ENCODE peak calls at places on chromosomes 16 and 17, in four cellular contexts. One of them, this sample, is unnamed.

GRCh38 chr16:56736476-56736875 is 6.5 kb downstream of the NUP93 start:
- DNase-seq in HEK293T: no peak
- DNase-seq in GM12878: no peak
- DNase-seq in HepG2: no peak
- DNase-seq in this sample: no peak

GRCh38 chr17:49390548-49391324 is 23.9 kb downstream of the PHB1 start:
- DNase-seq in HEK293T: no peak
- DNase-seq in GM12878: no peak
- DNase-seq in HepG2: peak
- DNase-seq in this sample: peak

GRCh38 chr17:41140360-41141132 is at the start of gene KRTAP4-6:
- DNase-seq in HEK293T: no peak
- DNase-seq in GM12878: no peak
- DNase-seq in HepG2: peak
- DNase-seq in this sample: no peak

GRCh38 chr17:48262982-48263586 is 155.5 kb downstream of the SNX11 start:
- DNase-seq in HEK293T: no peak
- DNase-seq in GM12878: no peak
- DNase-seq in HepG2: no peak
- DNase-seq in this sample: peak

GRCh38 chr17:49880291-49881053 is 32.6 kb upstream of the TAC4 start:
- DNase-seq in HEK293T: peak
- DNase-seq in GM12878: no peak
- DNase-seq in HepG2: peak
- DNase-seq in this sample: peak

GRCh38 chr16:15493416-15494181 is 59.2 kb downstream of the BMERB1 start:
- DNase-seq in HEK293T: no peak
- DNase-seq in GM12878: no peak
- DNase-seq in HepG2: no peak
- DNase-seq in this sample: no peak

GRCh38 chr17:79393358-79394038 is 217.4 kb downstream of the RBFOX3 start:
- DNase-seq in HEK293T: peak
- DNase-seq in GM12878: no peak
- DNase-seq in HepG2: peak
- DNase-seq in this sample: peak

GRCh38 chr16:20884240-20884556 is 16.0 kb downstream of the DCUN1D3 start:
- DNase-seq in HEK293T: no peak
- DNase-seq in GM12878: no peak
- DNase-seq in HepG2: peak
- DNase-seq in this sample: no peak

GRCh38 chr16:4370151-4370550 is 1.5 kb upstream of the VASN start:
- DNase-seq in HEK293T: no peak
- DNase-seq in GM12878: no peak
- DNase-seq in HepG2: no peak
- DNase-seq in this sample: no peak

GRCh38 chr17:81723651-81724209 is 11.6 kb downstream of the SLC25A10 start:
- DNase-seq in HEK293T: no peak
- DNase-seq in GM12878: no peak
- DNase-seq in HepG2: no peak
- DNase-seq in this sample: no peak

GRCh38 chr17:66018786-66019185 is 173.1 kb downstream of the CEP112 start:
- DNase-seq in HEK293T: no peak
- DNase-seq in GM12878: no peak
- DNase-seq in HepG2: no peak
- DNase-seq in this sample: no peak

GRCh38 chr17:28476076-28476475 is 2.6 kb downstream of the SLC13A2 start:
- DNase-seq in HEK293T: no peak
- DNase-seq in GM12878: no peak
- DNase-seq in HepG2: no peak
- DNase-seq in this sample: no peak

GRCh38 chr16:3235856-3236669 is 1.1 kb upstream of the ZNF200 start:
- DNase-seq in HEK293T: peak
- DNase-seq in GM12878: no peak
- DNase-seq in HepG2: no peak
- DNase-seq in this sample: peak

GRCh38 chr17:44910231-44911106 is 4.8 kb downstream of the GFAP start:
- DNase-seq in HEK293T: no peak
- DNase-seq in GM12878: no peak
- DNase-seq in HepG2: no peak
- DNase-seq in this sample: no peak

GRCh38 chr17:28427372-28427771 is 21.4 kb upstream of the SLC46A1 start:
- DNase-seq in HEK293T: no peak
- DNase-seq in GM12878: no peak
- DNase-seq in HepG2: no peak
- DNase-seq in this sample: no peak

GRCh38 chr16:3458852-3459361 is 15.4 kb downstream of the NAA60 start:
- DNase-seq in HEK293T: no peak
- DNase-seq in GM12878: no peak
- DNase-seq in HepG2: peak
- DNase-seq in this sample: no peak

GRCh38 chr16:68802190-68802589 is 41.1 kb upstream of the TANGO6 start:
- DNase-seq in HEK293T: no peak
- DNase-seq in GM12878: no peak
- DNase-seq in HepG2: no peak
- DNase-seq in this sample: no peak

GRCh38 chr16:87441886-87442580 is 49.9 kb downstream of the MAP1LC3B start:
- DNase-seq in HEK293T: no peak
- DNase-seq in GM12878: no peak
- DNase-seq in HepG2: no peak
- DNase-seq in this sample: no peak

GRCh38 chr16:65235339-65236177 is 113.7 kb upstream of the CDH11 start:
- DNase-seq in HEK293T: no peak
- DNase-seq in GM12878: no peak
- DNase-seq in HepG2: no peak
- DNase-seq in this sample: no peak

GRCh38 chr17:57622886-57623433 is 122.1 kb downstream of the CCDC182 start:
- DNase-seq in HEK293T: peak
- DNase-seq in GM12878: peak
- DNase-seq in HepG2: peak
- DNase-seq in this sample: no peak

GRCh38 chr16:11576427-11577289 is 10.1 kb downstream of the LITAF start:
- DNase-seq in HEK293T: no peak
- DNase-seq in GM12878: peak
- DNase-seq in HepG2: peak
- DNase-seq in this sample: no peak

GRCh38 chr17:29589524-29590260 is at the start of gene GIT1:
- DNase-seq in HEK293T: peak
- DNase-seq in GM12878: no peak
- DNase-seq in HepG2: peak
- DNase-seq in this sample: peak

GRCh38 chr16:75248536-75249380 is 2.7 kb downstream of the BCAR1 start:
- DNase-seq in HEK293T: no peak
- DNase-seq in GM12878: no peak
- DNase-seq in HepG2: no peak
- DNase-seq in this sample: no peak

GRCh38 chr16:15874745-15875314 is 13.6 kb downstream of the CEP20 start:
- DNase-seq in HEK293T: peak
- DNase-seq in GM12878: no peak
- DNase-seq in HepG2: peak
- DNase-seq in this sample: peak

GRCh38 chr16:12295395-12295794 is 318.9 kb downstream of the SNX29 start:
- DNase-seq in HEK293T: no peak
- DNase-seq in GM12878: no peak
- DNase-seq in HepG2: no peak
- DNase-seq in this sample: no peak

GRCh38 chr16:14961405-14962186 is 13.2 kb upstream of the PDXDC1 start:
- DNase-seq in HEK293T: no peak
- DNase-seq in GM12878: no peak
- DNase-seq in HepG2: no peak
- DNase-seq in this sample: no peak

DNA sequence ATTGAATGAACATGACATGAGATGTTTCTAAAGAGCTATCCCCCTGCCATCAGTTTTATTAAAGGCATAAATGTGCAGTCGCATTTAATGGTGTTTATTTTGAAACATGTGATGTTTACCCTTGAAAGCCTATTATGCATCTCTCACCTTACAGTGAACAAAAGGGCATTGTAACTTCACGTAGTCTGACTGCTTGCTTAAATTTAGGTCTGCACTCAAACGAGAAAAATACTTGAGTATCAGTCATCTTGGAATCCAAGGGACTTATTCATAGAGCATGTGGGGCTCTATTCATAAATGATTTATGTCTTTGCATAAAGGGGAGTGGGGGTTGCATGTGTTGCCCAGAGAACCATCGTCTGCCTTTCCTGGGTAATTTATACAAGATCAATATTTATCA is 44.2 kb downstream of the PCTP start:
- DNase-seq in HEK293T: no peak
- DNase-seq in GM12878: no peak
- DNase-seq in HepG2: no peak
- DNase-seq in this sample: no peak
- TF ChIP-seq TARDBP in HEK293T: no peak
- TF ChIP-seq TARDBP in GM12878: no peak
- TF ChIP-seq TARDBP in HepG2: no peak
- TF ChIP-seq TARDBP in this sample: no peak

DNA sequence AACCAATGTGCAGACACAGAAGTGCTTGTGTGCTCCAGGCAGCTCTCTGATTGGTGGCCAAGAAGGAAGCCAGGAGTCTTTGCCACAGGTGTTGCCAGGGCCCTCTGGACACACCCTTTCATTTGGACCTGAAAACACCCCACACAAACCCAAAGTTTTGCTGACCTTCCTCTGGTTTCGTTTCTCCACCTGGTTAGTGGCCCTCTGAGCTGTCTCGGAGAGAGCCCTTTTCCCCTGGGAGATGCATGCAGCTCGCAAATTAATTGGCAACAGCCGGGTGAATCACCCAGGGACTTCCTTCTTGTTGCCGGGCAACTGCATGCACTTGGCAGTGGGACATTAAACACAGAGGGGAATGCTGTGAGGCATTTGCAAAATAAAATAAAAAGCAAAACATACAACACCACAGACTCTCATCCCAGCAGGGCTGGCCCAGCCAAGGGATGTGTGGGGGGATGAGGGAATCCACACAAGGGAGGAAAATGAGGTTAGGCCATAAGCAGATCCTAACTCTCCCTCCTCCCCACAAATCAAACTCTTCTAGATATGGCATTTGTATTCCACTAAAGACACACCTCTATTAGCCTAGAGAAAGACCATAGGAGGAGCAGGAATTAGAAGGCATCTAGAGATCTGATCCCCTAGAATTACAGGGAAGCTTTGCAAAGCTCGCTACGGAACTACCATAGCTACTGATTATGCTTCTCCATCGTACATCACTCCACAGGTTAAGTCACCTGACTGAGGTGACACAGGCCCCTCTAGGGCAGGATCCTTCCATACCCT is 286.7 kb downstream of the SOX9 start:
- DNase-seq in HEK293T: peak
- DNase-seq in GM12878: no peak
- DNase-seq in HepG2: no peak
- DNase-seq in this sample: no peak
- TF ChIP-seq TARDBP in HEK293T: no peak
- TF ChIP-seq TARDBP in GM12878: no peak
- TF ChIP-seq TARDBP in HepG2: no peak
- TF ChIP-seq TARDBP in this sample: no peak

GRCh38 chr17:6507535-6507934 is 48.8 kb downstream of the PITPNM3 start:
- DNase-seq in HEK293T: no peak
- DNase-seq in GM12878: no peak
- DNase-seq in HepG2: no peak
- DNase-seq in this sample: no peak

GRCh38 chr17:6508026-6508425 is 48.3 kb downstream of the PITPNM3 start:
- DNase-seq in HEK293T: no peak
- DNase-seq in GM12878: no peak
- DNase-seq in HepG2: no peak
- DNase-seq in this sample: no peak

GRCh38 chr17:6508519-6509294 is 47.6 kb downstream of the PITPNM3 start:
- DNase-seq in HEK293T: no peak
- DNase-seq in GM12878: no peak
- DNase-seq in HepG2: no peak
- DNase-seq in this sample: no peak

GRCh38 chr17:6505425-6506142 is 50.8 kb downstream of the PITPNM3 start:
- DNase-seq in HEK293T: no peak
- DNase-seq in GM12878: no peak
- DNase-seq in HepG2: no peak
- DNase-seq in this sample: no peak

DNA sequence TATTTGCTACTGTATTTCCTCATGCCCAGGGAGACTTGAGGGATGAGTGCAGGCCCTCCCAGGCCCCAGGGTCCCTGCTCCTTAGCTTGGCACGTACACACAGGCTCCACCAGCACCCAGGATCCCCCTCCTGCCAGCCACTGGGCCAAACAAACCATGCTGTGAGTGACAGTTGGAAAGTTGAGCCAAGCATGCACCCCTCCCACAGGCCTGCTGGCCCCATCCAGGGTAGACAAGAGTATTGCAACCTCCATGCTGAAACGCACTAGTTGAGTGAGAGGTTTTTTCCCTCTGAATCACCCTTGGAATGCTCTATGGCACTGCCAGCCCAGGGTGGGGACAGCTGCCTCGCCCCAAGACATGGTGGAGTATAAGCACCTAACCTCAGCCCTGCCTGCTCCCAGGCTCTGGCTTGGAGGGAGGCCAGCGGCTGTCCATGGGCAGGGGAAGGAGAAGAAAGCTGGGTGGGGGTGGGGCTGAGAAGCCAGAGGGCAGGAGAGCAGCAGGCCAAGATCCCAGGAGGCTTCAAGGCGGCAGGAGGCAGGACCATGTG is 49.6 kb downstream of the PITPNM3 start:
- DNase-seq in HEK293T: no peak
- DNase-seq in GM12878: no peak
- DNase-seq in HepG2: no peak
- DNase-seq in this sample: no peak
- TF ChIP-seq TARDBP in HEK293T: no peak
- TF ChIP-seq TARDBP in GM12878: no peak
- TF ChIP-seq TARDBP in HepG2: no peak
- TF ChIP-seq TARDBP in this sample: no peak

GRCh38 chr16:27303256-27304100 is 10.3 kb upstream of the IL4R start:
- DNase-seq in HEK293T: no peak
- DNase-seq in GM12878: no peak
- DNase-seq in HepG2: no peak
- DNase-seq in this sample: no peak
- TF ChIP-seq TARDBP in HEK293T: no peak
- TF ChIP-seq TARDBP in GM12878: no peak
- TF ChIP-seq TARDBP in HepG2: no peak
- TF ChIP-seq TARDBP in this sample: no peak